ENCODE peak calls at places on chromosomes 1 and 21, in nine cellular contexts. X is naive B cell; I is activated CD4-positive, alpha-beta T cell treated with anti-CD3 and anti-CD28 coated beads, Interleukin-2, amount 10 ng/mL, durations not matched to agents 7 days and 5 days; K is stimulated activated CD4-positive, alpha-beta T cell treated with anti-CD3 and anti-CD28 coated beads, Interleukin-1b, Interleukin-23, amount 100 ng/mL, for 4 hours; U is T-helper 9 cell; W is Caki2; Z is osteocyte; F is H54; Q is iris pigment epithelial cell. T is an unnamed sample.
A peak's percentile ranks its signal among the peaks of the same experiment; 100 is the strongest.

GRCh38 chr1:119637719-119638118 is 10.3 kb downstream of the ZNF697 start:
- DNase-seq in X (no peak), I (no peak), K (no peak), U (no peak), W (no peak), Z (no peak), F (no peak), Q (no peak), T (no peak)

GRCh38 chr1:161008857-161009554 is 11.9 kb downstream of the F11R start:
- DNase-seq in X (no peak), I (no peak), K (no peak), U (no peak), W (no peak), Z (no peak), F (no peak), Q (peak; percentile 77), T (no peak)

GRCh38 chr1:11481019-11481418 is 2.1 kb downstream of the DISP3 start:
- DNase-seq in X (no peak), I (no peak), K (no peak), U (no peak), W (no peak), Z (no peak), F (no peak), Q (no peak), T (no peak)

GRCh38 chr1:22053018-22053860 is 730 bp downstream of the CDC42 start:
- DNase-seq in X (peak; percentile 67), I (peak; percentile 53), K (peak; percentile 29), U (peak; percentile 49), W (peak; percentile 72), Z (peak; percentile 88), F (peak; percentile 30), Q (peak; percentile 88), T (peak; percentile 61)

GRCh38 chr1:9732123-9732971 is 80.8 kb downstream of the PIK3CD start:
- DNase-seq in X (no peak), I (no peak), K (no peak), U (no peak), W (no peak), Z (no peak), F (no peak), Q (no peak), T (no peak)

GRCh38 chr21:25573409-25574206 is 33.7 kb downstream of the MRPL39 start:
- DNase-seq in X (peak; percentile 54), I (peak; percentile 59), K (no peak), U (peak; percentile 12), W (peak; percentile 94), Z (no peak), F (peak; percentile 45), Q (peak; percentile 96), T (peak; percentile 70)

GRCh38 chr1:31954607-31955283 is 16.6 kb upstream of the PTP4A2 start:
- DNase-seq in X (no peak), I (no peak), K (no peak), U (no peak), W (peak; percentile 79), Z (no peak), F (peak; percentile 68), Q (peak; percentile 99), T (peak; percentile 98)

GRCh38 chr21:46637952-46638746 is 2.7 kb downstream of the PRMT2 start:
- DNase-seq in X (no peak), I (no peak), K (no peak), U (no peak), W (no peak), Z (no peak), F (no peak), Q (no peak), T (peak; percentile 5)

T was measured in MCF 10A.